ENCODE peak calls at places on chromosomes 13 and 19, in eight cellular contexts. S, Z, F, M, V, T, R and P are unnamed samples.

GRCh38 chr13:24923305-24923640 is 159.3 kb downstream of the RNF17 start:
- DNase-seq in T (no peak), M (peak; percentile 47), R (no peak), V (no peak), Z (no peak), S (no peak), F (no peak), P (no peak)

GRCh38 chr19:32830231-32831014 is 39.1 kb downstream of the SLC7A9 start:
- DNase-seq in R (no peak), S (no peak), T (no peak), F (no peak), M (peak; percentile 6), Z (no peak), V (no peak), P (no peak)

GRCh38 chr13:31207630-31208549 is 8.1 kb downstream of the B3GLCT start:
- DNase-seq in F (no peak), V (no peak), S (no peak), T (no peak), R (peak; percentile 25), M (peak; percentile 20), Z (no peak), P (no peak)

GRCh38 chr13:112779856-112780604 is 90.2 kb downstream of the ATP11A start:
- DNase-seq in F (no peak), V (no peak), M (no peak), R (no peak), S (no peak), Z (no peak), T (no peak), P (no peak)

GRCh38 chr13:39023316-39023715 is 14.6 kb downstream of the PROSER1 start:
- DNase-seq in F (no peak), Z (no peak), T (no peak), M (no peak), V (no peak), S (no peak), R (no peak), P (no peak)

GRCh38 chr13:20401586-20401957 is 124.1 kb downstream of the CRYL1 start:
- DNase-seq in R (no peak), V (no peak), S (no peak), T (no peak), M (no peak), F (no peak), Z (no peak), P (no peak)

GRCh38 chr13:32535140-32535539 is 3.5 kb downstream of the N4BP2L2 start:
- DNase-seq in M (no peak), Z (no peak), F (no peak), T (no peak), R (no peak), V (no peak), S (no peak), P (no peak)

GRCh38 chr13:102771298-102772041 is 2.1 kb downstream of the TEX30 start:
- DNase-seq in R (no peak), Z (no peak), M (no peak), T (no peak), S (no peak), V (no peak), F (no peak), P (no peak)

GRCh38 chr19:4952945-4953344 is 16.0 kb upstream of the KDM4B start:
- DNase-seq in S (no peak), T (no peak), R (no peak), V (no peak), F (no peak), M (no peak), Z (no peak), P (no peak)

GRCh38 chr19:6800991-6801396 is 28.5 kb downstream of the VAV1 start:
- DNase-seq in M (no peak), T (no peak), S (no peak), V (no peak), Z (no peak), R (no peak), F (no peak), P (no peak)

GRCh38 chr13:100409132-100409531 is 179.5 kb downstream of the GGACT start:
- DNase-seq in T (no peak), S (no peak), M (no peak), F (no peak), V (no peak), Z (no peak), R (peak; percentile 8), P (no peak)

GRCh38 chr19:46015080-46015960 is 7.5 kb downstream of the PGLYRP1 start:
- DNase-seq in S (peak; percentile 94), V (peak; percentile 62), F (no peak), M (no peak), R (peak; percentile 96), Z (peak; percentile 84), T (no peak), P (peak; percentile 86)

GRCh38 chr13:113903361-113903760 is 39.5 kb upstream of the GAS6 start:
- DNase-seq in T (no peak), V (no peak), S (no peak), M (no peak), R (no peak), Z (no peak), F (no peak), P (no peak)

GRCh38 chr13:41458187-41458938 is 1.0 kb downstream of the RGCC start:
- DNase-seq in R (peak; percentile 54), F (peak; percentile 12), Z (peak; percentile 70), V (peak; percentile 52), S (peak; percentile 80), T (no peak), M (no peak), P (peak; percentile 90)

GRCh38 chr19:33150852-33151518 is 19.1 kb downstream of the WDR88 start:
- DNase-seq in T (no peak), V (no peak), F (no peak), Z (no peak), M (no peak), S (no peak), R (no peak), P (no peak)

DNA sequence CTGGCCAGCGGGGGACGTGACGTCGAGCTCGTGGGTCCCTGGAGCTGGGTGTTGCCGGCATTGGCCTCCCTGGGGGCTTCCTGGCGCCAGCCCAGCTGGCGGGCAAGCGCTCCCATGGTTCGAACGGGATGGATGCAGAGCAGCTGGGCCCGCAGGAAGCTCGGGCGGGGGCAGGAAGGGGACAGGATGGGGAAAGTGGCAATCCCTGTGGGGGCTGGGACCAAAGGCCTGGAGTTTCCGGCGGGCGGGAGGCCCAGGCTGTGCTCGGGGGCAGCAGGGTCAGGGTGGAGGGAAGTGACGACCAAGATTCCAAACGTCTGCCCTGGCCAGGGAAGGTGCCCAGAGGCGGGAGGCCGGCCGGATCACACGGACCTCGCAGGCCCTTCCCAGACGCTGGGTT is 19.3 kb downstream of the PALM start:
- DNase-seq in M (no peak), V (no peak), Z (peak; percentile 92), S (no peak), F (no peak), T (no peak), R (no peak), P (no peak)
- TF ChIP-seq CTCF in M (no peak), V (no peak), Z (no peak), S (no peak), F (no peak), T (no peak), R (no peak), P (no peak)

GRCh38 chr19:1171755-1172352 is 2.2 kb downstream of the SBNO2 start:
- DNase-seq in R (peak; percentile 57), M (no peak), F (no peak), V (no peak), T (no peak), S (no peak), Z (no peak), P (peak; percentile 73)
- H3K27ac ChIP-seq in R (peak overlapping the region; percentile 17), M (peak overlapping the region; percentile 83), F (peak overlapping the region; percentile 98), V (no peak overlapping the region), T (peak overlapping the region; percentile 49), S (peak overlapping the region; percentile 48), Z (peak overlapping the region; percentile 95), P (peak overlapping the region; percentile 93)

GRCh38 chr19:38849147-38849745 is 540 bp downstream of the HNRNPL start:
- DNase-seq in F (peak; percentile 80), S (peak; percentile 99), R (peak; percentile 98), M (peak; percentile 89), T (peak; percentile 90), Z (peak; percentile 99), V (peak; percentile 94), P (peak; percentile 99)

GRCh38 chr19:38850231-38850975 is 617 bp upstream of the HNRNPL start:
- DNase-seq in Z (peak; percentile 99), F (peak; percentile 100), S (peak; percentile 100), V (peak; percentile 96), M (peak; percentile 100), R (peak; percentile 100), T (peak; percentile 98), P (peak; percentile 97)

GRCh38 chr19:38850976-38851621 is 1.3 kb upstream of the HNRNPL start:
- DNase-seq in Z (peak; percentile 77), T (no peak), V (no peak), R (peak; percentile 80), M (no peak), F (no peak), S (peak; percentile 83), P (peak; percentile 83)

GRCh38 chr19:38848299-38849146 is 1.3 kb downstream of the HNRNPL start:
- DNase-seq in S (peak; percentile 40), Z (no peak), V (no peak), M (no peak), F (no peak), T (no peak), R (no peak), P (no peak)

DNA sequence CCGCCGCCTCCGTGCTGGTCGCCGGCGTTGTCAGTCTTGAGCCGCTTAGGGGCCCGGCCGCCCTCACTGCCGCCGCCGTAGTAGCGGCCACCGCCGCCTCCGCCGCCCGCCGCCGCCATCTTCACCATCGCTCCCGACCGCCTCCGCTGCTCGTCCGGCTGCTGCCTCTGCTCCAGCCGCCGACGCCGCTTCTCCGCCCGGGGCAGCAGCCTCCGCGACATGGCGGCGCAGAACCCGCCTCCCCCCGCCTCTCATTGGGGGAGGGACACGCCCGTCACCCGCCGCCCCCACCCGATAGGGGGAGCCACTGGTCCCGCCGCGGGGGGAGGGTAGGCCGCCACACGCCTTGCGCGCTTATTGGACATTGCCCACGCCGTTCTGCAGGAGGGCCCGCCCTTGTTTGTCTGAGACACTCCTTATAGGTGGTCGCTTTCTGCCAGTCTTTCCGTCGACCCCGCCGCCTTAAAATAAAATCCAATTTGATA is at the start of gene HNRNPL:
- DNase-seq in S (peak; percentile 100), T (peak; percentile 98), M (no peak), Z (peak; percentile 100), F (peak; percentile 100), V (peak; percentile 98), R (no peak), P (peak; percentile 98)
- TF ChIP-seq CTCF in S (peak; percentile 41), T (peak; percentile 61), M (peak; percentile 54), Z (peak; percentile 21), F (peak; percentile 18), V (peak; percentile 16), R (peak; percentile 40), P (peak; percentile 29)

DNA sequence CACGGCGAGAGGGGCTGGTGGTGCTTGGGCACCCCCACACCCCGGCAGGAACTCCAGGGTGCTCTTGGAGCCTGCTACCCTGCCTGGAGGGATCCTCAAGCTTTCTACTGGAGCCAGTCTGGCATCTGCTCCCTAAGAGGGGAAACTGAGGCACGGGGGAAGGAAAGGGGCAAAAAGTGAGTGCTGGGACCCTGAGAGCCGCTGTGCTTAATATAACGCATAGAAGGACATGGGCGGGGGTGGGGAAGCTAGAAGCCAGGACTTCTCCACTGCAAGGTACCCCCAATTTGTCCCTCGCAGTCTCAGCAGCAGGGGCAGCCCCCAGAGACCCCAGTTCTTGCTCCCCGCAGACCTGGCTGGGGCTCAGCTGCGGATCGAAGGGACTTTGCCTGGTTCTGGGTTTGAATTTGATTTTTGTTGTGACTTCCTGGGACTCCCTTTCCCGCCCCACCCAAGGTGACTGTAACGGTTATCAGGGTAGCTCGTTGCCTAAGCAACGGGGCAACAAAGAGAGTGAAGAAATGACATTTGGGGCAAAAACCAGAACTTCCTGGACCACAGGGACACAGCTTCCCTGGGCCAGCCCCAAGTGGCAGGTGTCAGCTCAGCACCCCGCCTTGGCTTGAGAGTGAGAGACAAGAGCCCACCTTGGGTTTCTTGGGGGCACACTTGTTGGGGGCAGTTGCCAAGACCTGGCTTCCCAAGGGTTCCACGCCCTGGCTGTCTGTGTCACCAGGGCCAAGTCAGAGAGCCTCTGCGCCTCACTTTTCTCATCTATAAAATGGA is 638 bp downstream of the ADGRE5 start:
- DNase-seq in S (no peak), T (no peak), M (no peak), Z (no peak), F (no peak), R (no peak), V (peak; percentile 70), P (peak; percentile 84)
- H3K27ac ChIP-seq in S (peak overlapping the region; percentile 70), T (peak overlapping the region; percentile 12), M (peak overlapping the region; percentile 47), Z (peak overlapping the region; percentile 95), F (peak overlapping the region; percentile 85), R (no peak overlapping the region), V (peak overlapping the region; percentile 96), P (peak overlapping the region; percentile 99)